ENCODE peak calls at places on chromosomes 11 and 22, in six cellular contexts. M is stimulated activated CD4-positive, alpha-beta T cell treated with anti-CD3 and anti-CD28 coated beads, Interleukin-4, amount 100 ng/mL, for 48 hours; G is cardiac muscle cell; V is T-helper 9 cell; Z is AG10803; Y is NCI-H524 treated with DMSO at 0.1 percent for 48 hours. I is an unnamed sample.

GRCh38 chr11:35981581-35981980 is 37.7 kb downstream of the LDLRAD3 start:
- DNase-seq in V (no peak), Y (no peak), M (no peak), Z (no peak), G (no peak), I (no peak)

GRCh38 chr22:29136715-29137700 is 64.2 kb downstream of the KREMEN1 start:
- DNase-seq in M (no peak), Z (no peak), Y (peak; percentile 93), G (no peak), V (no peak), I (no peak)

GRCh38 chr11:1298695-1299492 is 10.5 kb downstream of the TOLLIP start:
- DNase-seq in V (no peak), G (peak; percentile 50), Z (peak; percentile 81), M (no peak), Y (no peak), I (peak; percentile 63)

GRCh38 chr11:83172551-83172950 is 15.6 kb downstream of the PCF11 start:
- DNase-seq in G (no peak), M (no peak), Y (no peak), Z (no peak), V (no peak), I (no peak)

GRCh38 chr11:64760759-64761417 is 1.1 kb upstream of the PYGM start:
- DNase-seq in G (no peak), Y (no peak), M (no peak), V (no peak), Z (no peak), I (no peak)

GRCh38 chr11:88122956-88123355 is 52.3 kb downstream of the RAB38 start:
- DNase-seq in M (no peak), Z (no peak), G (no peak), V (no peak), Y (no peak), I (no peak)

GRCh38 chr11:76803811-76804600 is 20.9 kb downstream of the TSKU start:
- DNase-seq in M (peak; percentile 60), V (no peak), G (no peak), Z (peak; percentile 58), Y (no peak), I (no peak)

GRCh38 chr11:86477495-86478155 is 102.9 kb downstream of the CCDC81 start:
- DNase-seq in Z (no peak), M (no peak), V (no peak), G (no peak), Y (no peak), I (no peak)

GRCh38 chr11:60887531-60887930 is 18.9 kb downstream of the PRPF19 start:
- DNase-seq in M (no peak), G (peak; percentile 55), Y (peak; percentile 35), Z (peak; percentile 41), V (no peak), I (no peak)